ENCODE peak calls at places on chromosomes 11 and 22, in ten cellular contexts. One of them, this sample, is unnamed.

GRCh38 chr11:65489061-65489705 is 9.7 kb upstream of the MALAT1 start:
- DNase-seq in activated CD8-positive, alpha-beta memory T cell treated with anti-CD3 and anti-CD28 coated beads for 24 hours: no peak
- DNase-seq in Calu3: no peak
- DNase-seq in activated T-helper 1 cell treated with anti-CD3 and anti-CD28 coated beads, Interleukin-12 subunit alpha, Interleukin-12 subunit beta, Interleukin-2, Interleukin-4 antibody, amounts not matched to agents 30 ng/mL and 10 ng/mL and 1 ng/mL, durations not matched to agents 14 hours and 24 hours and 36 hours: no peak
- DNase-seq in HCT116: no peak
- DNase-seq in stimulated activated CD4-positive, alpha-beta T cell treated with anti-CD3 and anti-CD28 coated beads, Interleukin-12 subunit alpha, Interleukin-12 subunit beta, amount 100 ng/mL, for 24 hours: no peak
- DNase-seq in activated CD4-positive, CD25-positive, alpha-beta regulatory T cell: no peak
- DNase-seq in NCI-H345: no peak
- DNase-seq in coronary artery: peak
- DNase-seq in epithelial cell of esophagus: no peak
- DNase-seq in this sample: no peak

GRCh38 chr22:44777364-44777756 is 25.0 kb downstream of the ARHGAP8 start:
- DNase-seq in activated CD8-positive, alpha-beta memory T cell treated with anti-CD3 and anti-CD28 coated beads for 24 hours: no peak
- DNase-seq in Calu3: no peak
- DNase-seq in activated T-helper 1 cell treated with anti-CD3 and anti-CD28 coated beads, Interleukin-12 subunit alpha, Interleukin-12 subunit beta, Interleukin-2, Interleukin-4 antibody, amounts not matched to agents 30 ng/mL and 10 ng/mL and 1 ng/mL, durations not matched to agents 14 hours and 24 hours and 36 hours: no peak
- DNase-seq in HCT116: no peak
- DNase-seq in stimulated activated CD4-positive, alpha-beta T cell treated with anti-CD3 and anti-CD28 coated beads, Interleukin-12 subunit alpha, Interleukin-12 subunit beta, amount 100 ng/mL, for 24 hours: no peak
- DNase-seq in activated CD4-positive, CD25-positive, alpha-beta regulatory T cell: no peak
- DNase-seq in NCI-H345: no peak
- DNase-seq in coronary artery: no peak
- DNase-seq in epithelial cell of esophagus: no peak
- DNase-seq in this sample: no peak

GRCh38 chr11:19953342-19953741 is 206.9 kb downstream of the DBX1 start:
- DNase-seq in activated CD8-positive, alpha-beta memory T cell treated with anti-CD3 and anti-CD28 coated beads for 24 hours: no peak
- DNase-seq in Calu3: no peak
- DNase-seq in activated T-helper 1 cell treated with anti-CD3 and anti-CD28 coated beads, Interleukin-12 subunit alpha, Interleukin-12 subunit beta, Interleukin-2, Interleukin-4 antibody, amounts not matched to agents 30 ng/mL and 10 ng/mL and 1 ng/mL, durations not matched to agents 14 hours and 24 hours and 36 hours: no peak
- DNase-seq in HCT116: no peak
- DNase-seq in stimulated activated CD4-positive, alpha-beta T cell treated with anti-CD3 and anti-CD28 coated beads, Interleukin-12 subunit alpha, Interleukin-12 subunit beta, amount 100 ng/mL, for 24 hours: no peak
- DNase-seq in activated CD4-positive, CD25-positive, alpha-beta regulatory T cell: no peak
- DNase-seq in NCI-H345: no peak
- DNase-seq in coronary artery: no peak
- DNase-seq in epithelial cell of esophagus: peak
- DNase-seq in this sample: no peak

GRCh38 chr11:1978865-1979473 is 18.7 kb downstream of the H19 start:
- DNase-seq in activated CD8-positive, alpha-beta memory T cell treated with anti-CD3 and anti-CD28 coated beads for 24 hours: no peak
- DNase-seq in Calu3: no peak
- DNase-seq in activated T-helper 1 cell treated with anti-CD3 and anti-CD28 coated beads, Interleukin-12 subunit alpha, Interleukin-12 subunit beta, Interleukin-2, Interleukin-4 antibody, amounts not matched to agents 30 ng/mL and 10 ng/mL and 1 ng/mL, durations not matched to agents 14 hours and 24 hours and 36 hours: no peak
- DNase-seq in HCT116: no peak
- DNase-seq in stimulated activated CD4-positive, alpha-beta T cell treated with anti-CD3 and anti-CD28 coated beads, Interleukin-12 subunit alpha, Interleukin-12 subunit beta, amount 100 ng/mL, for 24 hours: no peak
- DNase-seq in activated CD4-positive, CD25-positive, alpha-beta regulatory T cell: no peak
- DNase-seq in NCI-H345: no peak
- DNase-seq in coronary artery: no peak
- DNase-seq in epithelial cell of esophagus: no peak
- DNase-seq in this sample: no peak

GRCh38 chr22:23137468-23137867 is 4.3 kb downstream of the RSPH14 start:
- DNase-seq in activated CD8-positive, alpha-beta memory T cell treated with anti-CD3 and anti-CD28 coated beads for 24 hours: no peak
- DNase-seq in Calu3: no peak
- DNase-seq in activated T-helper 1 cell treated with anti-CD3 and anti-CD28 coated beads, Interleukin-12 subunit alpha, Interleukin-12 subunit beta, Interleukin-2, Interleukin-4 antibody, amounts not matched to agents 30 ng/mL and 10 ng/mL and 1 ng/mL, durations not matched to agents 14 hours and 24 hours and 36 hours: no peak
- DNase-seq in HCT116: no peak
- DNase-seq in stimulated activated CD4-positive, alpha-beta T cell treated with anti-CD3 and anti-CD28 coated beads, Interleukin-12 subunit alpha, Interleukin-12 subunit beta, amount 100 ng/mL, for 24 hours: no peak
- DNase-seq in activated CD4-positive, CD25-positive, alpha-beta regulatory T cell: no peak
- DNase-seq in NCI-H345: no peak
- DNase-seq in coronary artery: no peak
- DNase-seq in epithelial cell of esophagus: no peak
- DNase-seq in this sample: no peak

GRCh38 chr22:30212363-30212995 is 34.1 kb downstream of the LIF start:
- DNase-seq in activated CD8-positive, alpha-beta memory T cell treated with anti-CD3 and anti-CD28 coated beads for 24 hours: no peak
- DNase-seq in Calu3: peak
- DNase-seq in activated T-helper 1 cell treated with anti-CD3 and anti-CD28 coated beads, Interleukin-12 subunit alpha, Interleukin-12 subunit beta, Interleukin-2, Interleukin-4 antibody, amounts not matched to agents 30 ng/mL and 10 ng/mL and 1 ng/mL, durations not matched to agents 14 hours and 24 hours and 36 hours: no peak
- DNase-seq in HCT116: peak
- DNase-seq in stimulated activated CD4-positive, alpha-beta T cell treated with anti-CD3 and anti-CD28 coated beads, Interleukin-12 subunit alpha, Interleukin-12 subunit beta, amount 100 ng/mL, for 24 hours: no peak
- DNase-seq in activated CD4-positive, CD25-positive, alpha-beta regulatory T cell: no peak
- DNase-seq in NCI-H345: no peak
- DNase-seq in coronary artery: no peak
- DNase-seq in epithelial cell of esophagus: peak
- DNase-seq in this sample: peak

GRCh38 chr11:75328426-75329277 is 22.8 kb downstream of the ARRB1 start:
- DNase-seq in activated CD8-positive, alpha-beta memory T cell treated with anti-CD3 and anti-CD28 coated beads for 24 hours: peak
- DNase-seq in Calu3: peak
- DNase-seq in activated T-helper 1 cell treated with anti-CD3 and anti-CD28 coated beads, Interleukin-12 subunit alpha, Interleukin-12 subunit beta, Interleukin-2, Interleukin-4 antibody, amounts not matched to agents 30 ng/mL and 10 ng/mL and 1 ng/mL, durations not matched to agents 14 hours and 24 hours and 36 hours: peak
- DNase-seq in HCT116: peak
- DNase-seq in stimulated activated CD4-positive, alpha-beta T cell treated with anti-CD3 and anti-CD28 coated beads, Interleukin-12 subunit alpha, Interleukin-12 subunit beta, amount 100 ng/mL, for 24 hours: no peak
- DNase-seq in activated CD4-positive, CD25-positive, alpha-beta regulatory T cell: no peak
- DNase-seq in NCI-H345: peak
- DNase-seq in coronary artery: no peak
- DNase-seq in epithelial cell of esophagus: peak
- DNase-seq in this sample: peak

GRCh38 chr11:70570693-70571395 is 172.5 kb downstream of the CTTN start:
- DNase-seq in activated CD8-positive, alpha-beta memory T cell treated with anti-CD3 and anti-CD28 coated beads for 24 hours: no peak
- DNase-seq in Calu3: no peak
- DNase-seq in activated T-helper 1 cell treated with anti-CD3 and anti-CD28 coated beads, Interleukin-12 subunit alpha, Interleukin-12 subunit beta, Interleukin-2, Interleukin-4 antibody, amounts not matched to agents 30 ng/mL and 10 ng/mL and 1 ng/mL, durations not matched to agents 14 hours and 24 hours and 36 hours: no peak
- DNase-seq in HCT116: no peak
- DNase-seq in stimulated activated CD4-positive, alpha-beta T cell treated with anti-CD3 and anti-CD28 coated beads, Interleukin-12 subunit alpha, Interleukin-12 subunit beta, amount 100 ng/mL, for 24 hours: no peak
- DNase-seq in activated CD4-positive, CD25-positive, alpha-beta regulatory T cell: no peak
- DNase-seq in NCI-H345: no peak
- DNase-seq in coronary artery: no peak
- DNase-seq in epithelial cell of esophagus: no peak
- DNase-seq in this sample: no peak

GRCh38 chr22:41880653-41881052 is 34.2 kb downstream of the SHISA8 start:
- DNase-seq in activated CD8-positive, alpha-beta memory T cell treated with anti-CD3 and anti-CD28 coated beads for 24 hours: no peak
- DNase-seq in Calu3: no peak
- DNase-seq in activated T-helper 1 cell treated with anti-CD3 and anti-CD28 coated beads, Interleukin-12 subunit alpha, Interleukin-12 subunit beta, Interleukin-2, Interleukin-4 antibody, amounts not matched to agents 30 ng/mL and 10 ng/mL and 1 ng/mL, durations not matched to agents 14 hours and 24 hours and 36 hours: no peak
- DNase-seq in HCT116: no peak
- DNase-seq in stimulated activated CD4-positive, alpha-beta T cell treated with anti-CD3 and anti-CD28 coated beads, Interleukin-12 subunit alpha, Interleukin-12 subunit beta, amount 100 ng/mL, for 24 hours: no peak
- DNase-seq in activated CD4-positive, CD25-positive, alpha-beta regulatory T cell: no peak
- DNase-seq in NCI-H345: no peak
- DNase-seq in coronary artery: no peak
- DNase-seq in epithelial cell of esophagus: no peak
- DNase-seq in this sample: no peak